ENCODE peak calls at places on chromosomes 5 and 9, in five cellular contexts. Q is PC-9, Y is IMR-90, C is tibial nerve, R is cardiac muscle cell. E is an unnamed sample.

GRCh38 chr9:9914174-9914573 is 698.6 kb downstream of the PTPRD start:
- DNase-seq in Q (no peak), Y (no peak), R (no peak), C (no peak), E (no peak)

GRCh38 chr9:98168952-98169488 is 23.4 kb downstream of the CORO2A start:
- DNase-seq in R (peak; percentile 79), Y (peak; percentile 68), Q (peak; percentile 59), C (no peak), E (peak; percentile 57)

GRCh38 chr5:37519304-37519703 is 140.2 kb downstream of the WDR70 start:
- DNase-seq in Q (no peak), Y (no peak), C (no peak), R (no peak), E (no peak)

GRCh38 chr9:4866239-4866969 is 73.7 kb downstream of the RCL1 start:
- DNase-seq in R (no peak), Q (no peak), C (no peak), Y (peak; percentile 3), E (no peak)

GRCh38 chr5:117889592-117889991 is 1098.8 kb downstream of the DTWD2 start:
- DNase-seq in Y (peak; percentile 71), Q (no peak), C (no peak), R (peak; percentile 75), E (no peak)

GRCh38 chr5:94039101-94039500 is 297.7 kb upstream of the POU5F2 start:
- DNase-seq in C (no peak), Q (no peak), Y (no peak), R (no peak), E (no peak)

GRCh38 chr5:147859962-147860640 is 18.4 kb upstream of the SCGB3A2 start:
- DNase-seq in R (no peak), Q (no peak), Y (no peak), C (no peak), E (no peak)

GRCh38 chr9:3874472-3875370 is 348.9 kb upstream of the RFX3 start:
- DNase-seq in C (no peak), R (no peak), Y (no peak), Q (no peak), E (no peak)

GRCh38 chr5:158069838-158070237 is 210.9 kb upstream of the CLINT1 start:
- DNase-seq in Y (no peak), Q (no peak), C (no peak), R (no peak), E (no peak)

GRCh38 chr5:54098267-54098666 is 212.1 kb downstream of the ARL15 start:
- DNase-seq in R (no peak), Y (no peak), Q (no peak), C (no peak), E (no peak)

GRCh38 chr5:171721469-171721868 is 64.1 kb upstream of the SMIM23 start:
- DNase-seq in R (no peak), C (no peak), Q (no peak), Y (no peak), E (no peak)

GRCh38 chr9:92468206-92468605 is 14.1 kb downstream of the ASPN start:
- DNase-seq in R (no peak), Q (no peak), Y (peak; percentile 66), C (no peak), E (no peak)

GRCh38 chr5:142506046-142506445 is 179.8 kb downstream of the FGF1 start:
- DNase-seq in Y (peak; percentile 57), R (no peak), C (no peak), Q (peak; percentile 52), E (no peak)

GRCh38 chr5:154484393-154484944 is 6.4 kb upstream of the HAND1 start:
- DNase-seq in C (no peak), Q (no peak), R (no peak), Y (no peak), E (no peak)

GRCh38 chr5:16578474-16578883 is 38.3 kb downstream of the RETREG1 start:
- DNase-seq in Y (no peak), Q (no peak), C (no peak), R (no peak), E (no peak)

GRCh38 chr5:71482132-71482531 is 26.7 kb downstream of the BDP1 start:
- DNase-seq in Y (peak; percentile 38), Q (peak; percentile 43), R (peak; percentile 64), C (peak; percentile 19), E (no peak)

GRCh38 chr9:124209279-124209678 is 48.5 kb upstream of the NEK6 start:
- DNase-seq in Y (no peak), C (no peak), Q (no peak), R (no peak), E (no peak)

GRCh38 chr5:172454355-172455086 is at the start of gene SH3PXD2B:
- DNase-seq in R (peak; percentile 79), Q (no peak), Y (no peak), C (no peak), E (peak; percentile 72)

GRCh38 chr9:19184144-19184917 is 46.2 kb upstream of the DENND4C start:
- DNase-seq in C (peak; percentile 82), R (peak; percentile 84), Q (peak; percentile 84), Y (peak; percentile 90), E (peak; percentile 70)

GRCh38 chr9:4937436-4937835 is 47.6 kb upstream of the JAK2 start:
- DNase-seq in Q (no peak), C (no peak), Y (no peak), R (no peak), E (no peak)

DNA sequence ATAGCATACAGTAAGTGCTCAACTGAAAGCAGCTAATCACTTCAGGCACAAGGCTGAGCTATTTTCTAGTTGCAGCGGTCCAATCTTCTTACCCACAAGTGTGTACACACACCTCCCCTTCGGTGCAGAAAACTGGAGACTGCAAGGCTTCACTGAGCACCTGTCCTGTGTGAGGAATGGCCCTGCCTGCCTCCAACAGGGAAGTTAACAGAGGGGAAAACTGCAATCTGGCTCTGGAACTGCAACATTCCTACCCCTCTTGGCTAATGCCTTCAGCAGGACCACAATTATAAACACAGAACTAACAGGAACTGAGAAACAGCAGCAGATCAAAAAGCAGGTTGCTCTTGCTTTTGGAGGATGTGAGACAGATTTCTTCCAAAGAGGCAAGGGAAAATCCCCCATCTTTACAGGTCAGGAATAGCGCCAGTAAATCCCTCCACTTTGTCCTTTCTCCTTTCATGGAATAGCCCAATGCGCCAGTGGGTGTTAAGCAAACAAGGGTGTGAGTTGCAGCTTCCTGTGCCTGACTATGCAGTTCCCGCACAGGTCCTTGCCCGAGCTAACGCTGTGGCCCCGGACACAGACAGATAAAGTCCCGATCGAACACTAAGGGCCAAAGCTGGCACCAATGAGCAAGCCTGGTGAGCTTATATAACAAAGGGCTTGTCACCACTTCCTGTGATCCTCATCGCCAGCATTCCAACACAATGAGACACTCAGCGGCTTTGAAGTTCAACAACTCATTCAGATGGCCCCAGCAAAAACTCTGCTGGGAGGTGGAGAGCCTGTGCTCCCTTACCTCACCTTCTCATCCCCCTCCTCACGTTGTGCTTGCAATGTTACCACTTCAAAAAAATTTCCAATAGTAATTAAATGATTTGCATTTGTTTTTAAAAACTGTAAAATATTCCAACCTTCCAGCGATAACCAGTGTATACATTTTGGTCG is 21.5 kb downstream of the SHB start:
- DNase-seq in Q (peak; percentile 95), Y (peak; percentile 95), C (no peak), R (peak; percentile 86), E (peak; percentile 63)
- H3K4me3 ChIP-seq in Q (peak overlapping the region; percentile 56), Y (peak overlapping the region; percentile 20), C (no peak overlapping the region), R (no peak overlapping the region), E (peak overlapping the region; percentile 42)

GRCh38 chr5:83633285-83633684 is 87.4 kb downstream of the HAPLN1 start:
- DNase-seq in C (no peak), Q (no peak), Y (no peak), R (no peak), E (no peak)
- H3K4me3 ChIP-seq in C (no peak overlapping the region), Q (no peak overlapping the region), Y (no peak overlapping the region), R (no peak overlapping the region), E (no peak overlapping the region)

GRCh38 chr9:136433849-136434579 is 5.6 kb downstream of the INPP5E start:
- DNase-seq in C (no peak), R (no peak), Q (no peak), Y (no peak), E (no peak)
- H3K4me3 ChIP-seq in C (no peak overlapping the region), R (no peak overlapping the region), Q (no peak overlapping the region), Y (no peak overlapping the region), E (no peak overlapping the region)

DNA sequence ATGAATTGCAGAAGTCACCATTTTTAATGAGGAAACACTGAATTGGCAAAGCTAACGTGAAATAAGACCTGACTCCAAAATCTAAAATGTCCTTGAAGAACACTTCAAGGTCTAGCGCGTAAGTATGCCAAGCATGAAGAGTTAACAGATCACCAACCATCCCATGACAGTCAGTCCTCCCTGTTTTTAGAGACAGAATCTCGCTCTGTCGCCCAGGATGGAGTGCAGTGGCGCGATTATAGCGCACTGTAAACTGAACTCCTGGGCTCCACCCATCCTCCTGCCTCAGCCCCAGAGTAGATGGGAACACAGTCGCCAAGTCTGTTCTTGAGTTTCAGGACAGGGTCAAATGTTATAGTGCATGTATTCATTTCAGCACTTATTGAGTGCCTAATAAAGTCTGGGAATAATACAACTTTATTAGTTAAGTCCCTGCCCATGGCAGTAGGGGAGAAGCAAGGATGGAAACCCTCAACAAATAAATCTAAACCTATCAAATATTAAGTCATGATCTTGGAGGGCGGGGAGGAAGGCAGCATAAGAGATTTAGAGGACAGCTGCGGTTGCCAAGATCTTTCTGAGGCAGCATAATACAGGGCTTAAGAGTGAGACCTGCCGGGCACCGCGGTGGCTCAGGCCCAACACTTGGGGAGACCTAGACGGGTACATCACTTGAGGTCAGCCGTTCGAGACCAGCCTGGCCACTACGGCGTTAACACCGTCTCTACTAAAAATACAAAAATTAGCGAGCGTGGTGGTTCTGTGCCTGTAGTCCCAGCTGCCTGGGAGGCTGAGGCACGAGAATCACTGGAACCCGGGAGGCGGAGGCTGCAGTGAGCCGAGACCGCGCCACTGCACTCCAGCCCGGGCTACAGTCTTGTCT is 1.1 kb downstream of the ATPSCKMT start:
- DNase-seq in Y (no peak), R (no peak), Q (no peak), C (no peak), E (no peak)
- H3K4me3 ChIP-seq in Y (peak overlapping the region; percentile 92), R (peak overlapping the region; percentile 86), Q (peak overlapping the region; percentile 100), C (peak overlapping the region; percentile 72), E (peak overlapping the region; percentile 99)

GRCh38 chr9:77011973-77012817 is 7.3 kb upstream of the FOXB2 start:
- DNase-seq in Y (peak; percentile 29), R (peak; percentile 65), Q (no peak), C (peak; percentile 47), E (peak; percentile 53)

GRCh38 chr9:77013186-77013931 is 6.1 kb upstream of the FOXB2 start:
- DNase-seq in R (no peak), Y (no peak), C (no peak), Q (no peak), E (no peak)

GRCh38 chr9:77014597-77015263 is 4.7 kb upstream of the FOXB2 start:
- DNase-seq in Y (no peak), C (no peak), R (no peak), Q (no peak), E (no peak)

GRCh38 chr9:77015291-77016048 is 4.0 kb upstream of the FOXB2 start:
- DNase-seq in C (no peak), Y (no peak), Q (no peak), R (no peak), E (no peak)

GRCh38 chr9:77013932-77014596 is 5.4 kb upstream of the FOXB2 start:
- DNase-seq in Y (no peak), Q (no peak), R (no peak), C (no peak), E (no peak)
- H3K4me3 ChIP-seq in Y (no peak overlapping the region), Q (no peak overlapping the region), R (no peak overlapping the region), C (no peak overlapping the region), E (no peak overlapping the region)

E was measured in left ventricle myocardium inferior.